ENCODE peak calls at places on chromosomes 13 and 19, in five cellular contexts. P is kidney epithelial cell, Y is thoracic aorta, Q is colonic mucosa, A is fibroblast of villous mesenchyme. R is an unnamed sample.

GRCh38 chr13:101930331-101930730 is 471.5 kb downstream of the FGF14 start:
- DNase-seq in P (no peak), Y (no peak), Q (no peak), A (peak), R (no peak)

GRCh38 chr13:31044658-31045620 is 112.5 kb downstream of the TEX26 start:
- DNase-seq in P (no peak), Y (no peak), Q (peak), A (no peak), R (no peak)

GRCh38 chr13:98909016-98909415 is 68.8 kb downstream of the DOCK9 start:
- DNase-seq in P (no peak), Y (no peak), Q (no peak), A (no peak), R (no peak)

GRCh38 chr13:65943024-65943423 is 1287.1 kb downstream of the PCDH9 start:
- DNase-seq in P (no peak), Y (no peak), Q (no peak), A (peak), R (no peak)

GRCh38 chr19:3270908-3271307 is 46.4 kb downstream of the CELF5 start:
- DNase-seq in P (no peak), Y (no peak), Q (no peak), A (no peak), R (no peak)

GRCh38 chr13:111219306-111219705 is 101.1 kb upstream of the TEX29 start:
- DNase-seq in P (peak), Y (no peak), Q (no peak), A (peak), R (no peak)

GRCh38 chr13:34926513-34926912 is 15.6 kb upstream of the NBEA start:
- DNase-seq in P (peak), Y (no peak), Q (no peak), A (peak), R (no peak)

GRCh38 chr13:112781287-112781686 is 91.4 kb downstream of the ATP11A start:
- DNase-seq in P (no peak), Y (no peak), Q (no peak), A (no peak), R (no peak)

GRCh38 chr13:22061806-22062391 is 391.0 kb downstream of the FGF9 start:
- DNase-seq in P (no peak), Y (no peak), Q (no peak), A (no peak), R (no peak)

GRCh38 chr13:30257433-30258099 is 49.8 kb downstream of the KATNAL1 start:
- DNase-seq in P (peak), Y (no peak), Q (no peak), A (peak), R (no peak)

GRCh38 chr13:75481176-75482069 is 546 bp downstream of the TBC1D4 start:
- DNase-seq in P (no peak), Y (no peak), Q (peak), A (no peak), R (no peak)

GRCh38 chr19:31380854-31381253 is 31.6 kb upstream of the TSHZ3 start:
- DNase-seq in P (no peak), Y (no peak), Q (no peak), A (no peak), R (no peak)

GRCh38 chr19:19410553-19411550 is 5.4 kb downstream of the GATAD2A start:
- DNase-seq in P (no peak), Y (no peak), Q (no peak), A (no peak), R (no peak)

GRCh38 chr13:85298387-85298924 is 500.8 kb downstream of the SLITRK6 start:
- DNase-seq in P (no peak), Y (no peak), Q (no peak), A (no peak), R (no peak)

GRCh38 chr19:19211499-19212432 is at the start of gene NCAN:
- DNase-seq in P (no peak), Y (no peak), Q (no peak), A (no peak), R (no peak)

GRCh38 chr13:27264181-27264580 is 6.4 kb upstream of the RASL11A start:
- DNase-seq in P (no peak), Y (no peak), Q (no peak), A (peak), R (no peak)

GRCh38 chr13:55893541-55893940 is 1247.2 kb upstream of the PRR20A start:
- DNase-seq in P (no peak), Y (no peak), Q (no peak), A (no peak), R (no peak)

GRCh38 chr13:98822238-98822606 is 69.8 kb upstream of the SLC15A1 start:
- DNase-seq in P (no peak), Y (no peak), Q (no peak), A (no peak), R (no peak)

GRCh38 chr19:6854758-6855157 is 32.6 kb upstream of the ADGRE1 start:
- DNase-seq in P (no peak), Y (no peak), Q (no peak), A (no peak), R (no peak)

GRCh38 chr13:21511841-21512240 is 52.7 kb upstream of the ZDHHC20 start:
- DNase-seq in P (no peak), Y (no peak), Q (no peak), A (no peak), R (no peak)

GRCh38 chr19:18613589-18614234 is 1.0 kb downstream of the TMEM59L start:
- DNase-seq in P (no peak), Y (no peak), Q (no peak), A (no peak), R (no peak)

GRCh38 chr13:34577051-34577450 is 365.0 kb upstream of the NBEA start:
- DNase-seq in P (peak), Y (no peak), Q (no peak), A (peak), R (no peak)

GRCh38 chr13:87666826-87667225 is 4.3 kb upstream of the SLITRK5 start:
- DNase-seq in P (no peak), Y (no peak), Q (no peak), A (no peak), R (no peak)

GRCh38 chr19:54478677-54479266 is 5.7 kb upstream of the CDC42EP5 start:
- DNase-seq in P (no peak), Y (no peak), Q (no peak), A (peak), R (no peak)

GRCh38 chr19:18781885-18782527 is 9.1 kb downstream of the COMP start:
- DNase-seq in P (no peak), Y (no peak), Q (no peak), A (no peak), R (no peak)

GRCh38 chr13:63139277-63139676 is 1723.6 kb upstream of the PCDH20 start:
- DNase-seq in P (no peak), Y (no peak), Q (no peak), A (no peak), R (no peak)

GRCh38 chr13:39269411-39269810 is 231.2 kb downstream of the NHLRC3 start:
- DNase-seq in P (no peak), Y (no peak), Q (no peak), A (no peak), R (no peak)

GRCh38 chr19:33503791-33504444 is 17.7 kb downstream of the PEPD start:
- DNase-seq in P (no peak), Y (no peak), Q (no peak), A (no peak), R (peak)

GRCh38 chr13:26694609-26695359 is 65.8 kb downstream of the GPR12 start:
- DNase-seq in P (no peak), Y (no peak), Q (no peak), A (no peak), R (no peak)

GRCh38 chr13:94825507-94825906 is 113.2 kb upstream of the SOX21 start:
- DNase-seq in P (no peak), Y (no peak), Q (peak), A (peak), R (peak)
- TF ChIP-seq CTCF in P (no peak), Y (no peak), Q (no peak), A (no peak), R (no peak)

GRCh38 chr19:40236366-40236765 is 9.9 kb upstream of the CCNP start:
- DNase-seq in P (no peak), Y (no peak), Q (no peak), A (no peak), R (no peak)

GRCh38 chr19:40236026-40236355 is 9.5 kb upstream of the CCNP start:
- DNase-seq in P (no peak), Y (no peak), Q (no peak), A (no peak), R (no peak)

GRCh38 chr19:40234429-40235237 is 8.1 kb upstream of the CCNP start:
- DNase-seq in P (no peak), Y (no peak), Q (no peak), A (no peak), R (no peak)

GRCh38 chr19:40233811-40234389 is 7.4 kb upstream of the CCNP start:
- DNase-seq in P (no peak), Y (no peak), Q (no peak), A (no peak), R (no peak)

DNA sequence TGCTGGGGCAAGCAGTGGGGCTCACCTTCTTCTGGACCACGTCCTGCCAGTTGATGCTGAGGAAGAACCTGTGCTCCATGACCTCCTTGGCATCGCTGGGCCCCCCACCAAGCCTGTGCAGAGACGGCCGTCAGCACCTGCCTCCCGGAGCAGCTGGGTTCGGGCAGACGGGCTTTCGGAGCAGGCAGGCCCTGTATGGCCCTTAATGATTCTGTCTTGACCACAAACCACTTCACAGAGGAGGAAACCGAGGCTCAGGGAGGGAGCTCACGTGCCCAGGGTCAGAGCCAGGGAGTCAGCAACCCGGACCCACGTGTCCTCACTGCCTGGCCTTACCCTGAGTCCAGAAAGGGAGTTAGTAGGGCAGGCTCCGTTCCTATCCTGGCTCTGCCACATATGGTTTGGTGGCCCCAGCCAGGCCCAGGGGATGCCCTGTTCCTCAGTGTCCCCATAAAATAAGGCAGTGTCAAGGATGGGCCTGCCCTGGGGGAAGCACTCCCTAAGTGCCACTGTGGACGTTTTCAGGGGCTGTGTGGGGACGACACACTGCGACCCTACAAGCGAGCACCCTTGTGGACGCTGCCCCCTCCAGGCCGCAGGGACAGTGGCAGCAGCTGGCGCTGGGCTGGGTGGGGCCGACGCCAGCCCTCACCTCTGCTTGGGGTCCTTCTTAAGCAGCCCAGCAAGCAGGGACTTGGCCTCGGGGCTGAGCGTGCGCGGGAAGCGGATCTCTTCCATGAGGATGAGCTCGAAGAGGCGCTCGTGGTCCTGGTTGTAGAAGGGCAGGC is 8.9 kb upstream of the CCNP start:
- DNase-seq in P (no peak), Y (no peak), Q (no peak), A (no peak), R (no peak)
- TF ChIP-seq CTCF in P (peak), Y (no peak), Q (no peak), A (peak), R (no peak)

GRCh38 chr13:72221276-72221962 is 354.4 kb upstream of the DACH1 start:
- DNase-seq in P (no peak), Y (no peak), Q (peak), A (no peak), R (no peak)
- TF ChIP-seq CTCF in P (peak), Y (no peak), Q (peak), A (peak), R (peak)

GRCh38 chr19:53010494-53010893 is 3.2 kb upstream of the ERVV-1 start:
- DNase-seq in P (no peak), Y (no peak), Q (no peak), A (no peak), R (no peak)
- TF ChIP-seq CTCF in P (no peak), Y (no peak), Q (no peak), A (no peak), R (no peak)

DNA sequence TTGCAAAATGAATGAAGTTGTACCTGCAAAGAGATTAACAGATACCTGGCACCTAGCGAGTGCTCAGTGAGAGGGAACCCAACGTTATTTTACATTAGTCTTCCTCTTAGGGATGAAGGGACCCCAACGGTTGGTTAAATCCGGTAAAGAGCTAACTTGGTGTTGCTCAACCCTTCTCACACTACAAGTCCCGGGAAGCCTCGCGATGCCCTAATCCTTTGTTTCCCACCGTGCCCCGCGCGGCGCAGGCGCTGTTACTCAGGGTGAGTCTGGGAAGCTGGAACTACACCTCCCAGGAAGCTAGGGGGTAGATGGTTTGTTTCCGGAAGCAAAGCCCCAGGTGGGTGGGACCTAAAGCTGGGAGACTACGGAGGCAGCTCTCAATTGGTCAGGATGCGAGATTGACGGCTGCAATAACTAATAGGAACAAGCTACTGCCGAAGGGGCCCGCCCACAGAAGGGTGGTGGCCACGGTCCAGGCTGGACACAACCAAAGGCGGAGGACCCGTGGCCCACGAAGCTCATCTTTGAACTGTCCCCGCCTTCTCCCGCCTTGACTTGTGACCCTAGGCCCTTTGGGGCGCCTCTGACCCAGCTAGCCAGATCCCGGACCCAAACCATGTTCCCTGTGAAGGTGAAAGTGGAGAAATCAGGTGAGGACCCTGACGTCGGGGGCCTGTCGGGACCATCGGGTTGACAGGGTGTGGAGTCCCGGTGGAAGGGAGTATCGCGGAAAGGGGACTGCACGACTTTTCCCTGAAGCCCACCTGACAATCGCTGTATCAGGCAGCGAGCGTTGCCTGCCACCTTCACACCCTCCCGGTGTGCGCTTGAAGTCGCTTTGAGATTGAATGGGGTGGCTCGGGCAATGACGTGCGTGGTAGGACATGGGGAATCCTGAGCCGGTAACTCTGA is at the start of gene LIN37:
- DNase-seq in P (peak), Y (peak), Q (peak), A (peak), R (peak)
- TF ChIP-seq CTCF in P (no peak), Y (no peak), Q (no peak), A (no peak), R (no peak)

GRCh38 chr13:51935326-51936171 is 73.8 kb downstream of the CCDC70 start:
- DNase-seq in P (no peak), Y (no peak), Q (peak), A (peak), R (peak)
- TF ChIP-seq CTCF in P (peak), Y (peak), Q (peak), A (peak), R (peak)

GRCh38 chr19:51131780-51132680 is 7.3 kb downstream of the SIGLEC9 start:
- DNase-seq in P (no peak), Y (no peak), Q (peak), A (peak), R (peak)
- TF ChIP-seq CTCF in P (no peak), Y (no peak), Q (no peak), A (no peak), R (no peak)

GRCh38 chr19:5832049-5832448 is 7.5 kb downstream of the FUT6 start:
- DNase-seq in P (no peak), Y (no peak), Q (no peak), A (no peak), R (no peak)
- TF ChIP-seq CTCF in P (no peak), Y (no peak), Q (no peak), A (no peak), R (no peak)

DNA sequence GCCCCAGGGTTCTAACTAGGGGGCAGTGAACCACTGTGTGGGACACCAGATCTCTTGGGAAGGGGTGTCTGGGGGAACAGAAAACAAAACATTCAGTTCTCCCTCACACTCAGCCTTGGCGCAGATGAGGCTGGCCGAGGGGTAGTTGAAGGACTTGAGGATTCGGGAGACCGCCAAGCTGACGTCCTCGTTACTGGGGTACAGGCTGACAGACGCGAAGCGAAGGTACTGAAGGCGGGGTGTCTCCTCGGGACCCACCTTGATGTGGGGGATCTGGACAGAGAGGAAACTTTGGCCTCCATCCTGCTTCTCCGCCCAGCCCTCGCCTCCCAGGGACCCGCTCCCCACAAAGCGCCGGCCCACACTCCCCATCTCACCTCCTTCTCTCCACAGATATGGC is 7.6 kb downstream of the GRIK5 start:
- DNase-seq in P (no peak), Y (no peak), Q (no peak), A (no peak), R (no peak)
- TF ChIP-seq CTCF in P (no peak), Y (no peak), Q (no peak), A (no peak), R (no peak)